ENCODE peak calls at places on chromosome 12, in four cellular contexts. Z, M, R and N are unnamed samples.

GRCh38 chr12:130775953-130776856 is 60.1 kb upstream of the RIMBP2 start:
- DNase-seq in R (peak; percentile 84), M (peak; percentile 94), Z (peak; percentile 29), N (peak; percentile 18)

GRCh38 chr12:46530373-46531056 is 157.9 kb upstream of the SLC38A2 start:
- DNase-seq in R (no peak), Z (no peak), M (no peak), N (no peak)

GRCh38 chr12:74317078-74317581 is 220.5 kb upstream of the ATXN7L3B start:
- DNase-seq in M (peak; percentile 78), Z (no peak), R (peak; percentile 66), N (no peak)

GRCh38 chr12:131473721-131474709 is 236.9 kb upstream of the SFSWAP start:
- DNase-seq in Z (no peak), R (no peak), M (peak; percentile 82), N (no peak)

GRCh38 chr12:12415886-12416285 is 59.0 kb downstream of the BORCS5 start:
- DNase-seq in R (no peak), M (no peak), Z (no peak), N (no peak)

GRCh38 chr12:76402259-76402658 is 54.0 kb upstream of the BBS10 start:
- DNase-seq in Z (no peak), R (no peak), M (no peak), N (no peak)

GRCh38 chr12:107351109-107351508 is 257.8 kb upstream of the CRY1 start:
- DNase-seq in R (no peak), M (no peak), Z (no peak), N (no peak)

GRCh38 chr12:48104531-48104930 is 1.3 kb downstream of the SENP1 start:
- DNase-seq in Z (no peak), R (no peak), M (no peak), N (no peak)

GRCh38 chr12:27555928-27556778 is 32.1 kb downstream of the PPFIBP1 start:
- DNase-seq in Z (no peak), M (no peak), R (no peak), N (no peak)

GRCh38 chr12:93223440-93224426 is 154.0 kb upstream of the NUDT4 start:
- DNase-seq in R (no peak), M (no peak), Z (no peak), N (no peak)

GRCh38 chr12:1474059-1474537 is 120.3 kb downstream of the FBXL14 start:
- DNase-seq in M (peak; percentile 52), Z (no peak), R (peak; percentile 26), N (no peak)

GRCh38 chr12:59372971-59373370 is 222.9 kb upstream of the SLC16A7 start:
- DNase-seq in R (no peak), Z (no peak), M (peak; percentile 85), N (no peak)

GRCh38 chr12:26153421-26154154 is 28.8 kb upstream of the BHLHE41 start:
- DNase-seq in Z (no peak), R (peak; percentile 14), M (no peak), N (no peak)

GRCh38 chr12:101078144-101078543 is 131.9 kb downstream of the SLC5A8 start:
- DNase-seq in Z (no peak), M (peak; percentile 64), R (no peak), N (no peak)

GRCh38 chr12:119374615-119375014 is 40.1 kb downstream of the CCDC60 start:
- DNase-seq in Z (no peak), M (no peak), R (no peak), N (no peak)

GRCh38 chr12:6461401-6462233 is 8.9 kb downstream of the VAMP1 start:
- DNase-seq in R (no peak), Z (peak; percentile 80), M (no peak), N (peak; percentile 96)

GRCh38 chr12:9673404-9674225 is 4.1 kb downstream of the CLEC2D start:
- DNase-seq in R (peak; percentile 27), M (peak; percentile 80), Z (peak; percentile 42), N (peak; percentile 56)

GRCh38 chr12:5511644-5512584 is 80.0 kb downstream of the NTF3 start:
- DNase-seq in M (peak; percentile 85), Z (peak; percentile 34), R (peak; percentile 33), N (no peak)

GRCh38 chr12:3277261-3277943 is 200.2 kb downstream of the TSPAN9 start:
- DNase-seq in M (no peak), Z (no peak), R (no peak), N (no peak)

GRCh38 chr12:1972856-1973317 is 31.4 kb downstream of the DCP1B start:
- DNase-seq in M (no peak), Z (peak; percentile 41), R (peak; percentile 87), N (no peak)

GRCh38 chr12:54428050-54429013 is 9.3 kb upstream of the ITGA5 start:
- DNase-seq in M (peak; percentile 73), R (no peak), Z (peak; percentile 28), N (no peak)

GRCh38 chr12:96241484-96242256 is 47.5 kb downstream of the ELK3 start:
- DNase-seq in M (peak; percentile 48), R (no peak), Z (peak; percentile 42), N (peak; percentile 91)

GRCh38 chr12:101839324-101840283 is 8.8 kb upstream of the GNPTAB start:
- DNase-seq in Z (peak; percentile 80), R (peak; percentile 60), M (peak; percentile 91), N (peak; percentile 64)

GRCh38 chr12:120592121-120593049 is 11.2 kb upstream of the POP5 start:
- DNase-seq in M (no peak), Z (no peak), R (no peak), N (no peak)

GRCh38 chr12:53182836-53183235 is 2.1 kb upstream of the CSAD start:
- DNase-seq in M (no peak), Z (no peak), R (no peak), N (no peak)

GRCh38 chr12:53180931-53181645 is 363 bp upstream of the CSAD start:
- DNase-seq in Z (peak; percentile 75), M (peak; percentile 93), R (peak; percentile 90), N (peak; percentile 16)

GRCh38 chr12:53179694-53180269 is 740 bp upstream of the ZNF740 start:
- DNase-seq in Z (peak; percentile 45), M (no peak), R (no peak), N (no peak)

GRCh38 chr12:53180270-53180930 is at the start of the genes CSAD and ZNF740:
- DNase-seq in Z (peak; percentile 98), R (peak; percentile 99), M (peak; percentile 100), N (peak; percentile 97)

DNA sequence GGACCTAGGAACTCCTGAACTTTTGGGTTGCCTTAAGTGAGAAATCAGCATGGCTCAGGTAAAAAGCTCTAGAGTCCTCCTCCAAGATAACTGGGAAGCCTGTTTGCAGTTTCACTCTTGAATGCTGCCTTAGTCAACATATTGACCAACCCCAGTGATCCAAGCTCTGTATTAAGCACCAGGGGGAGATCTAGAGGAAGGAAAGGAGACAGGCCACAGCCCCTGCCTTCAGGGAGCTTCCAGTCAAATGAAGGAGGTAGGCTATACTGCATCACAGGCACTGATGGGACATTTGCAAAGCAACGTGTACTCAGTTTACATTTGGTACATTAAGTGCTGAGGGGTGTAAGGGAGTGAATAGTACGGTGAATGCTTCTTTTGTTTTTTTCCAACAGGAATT is 1.2 kb upstream of the CSAD start:
- DNase-seq in M (peak; percentile 29), Z (no peak), R (no peak), N (no peak)
- H3K4me3 ChIP-seq in M (peak overlapping the region; percentile 92), Z (peak overlapping the region; percentile 83), R (peak overlapping the region; percentile 51), N (peak overlapping the region; percentile 74)

GRCh38 chr12:32024884-32025599 is 65.8 kb downstream of the RESF1 start:
- DNase-seq in R (peak; percentile 22), Z (no peak), M (no peak), N (no peak)

GRCh38 chr12:32021346-32021773 is 62.1 kb downstream of the RESF1 start:
- DNase-seq in Z (no peak), R (no peak), M (no peak), N (no peak)

GRCh38 chr12:32030151-32030550 is 70.9 kb downstream of the RESF1 start:
- DNase-seq in R (no peak), M (no peak), Z (no peak), N (no peak)

GRCh38 chr12:32027684-32028355 is 68.6 kb downstream of the RESF1 start:
- DNase-seq in R (no peak), M (no peak), Z (no peak), N (no peak)

GRCh38 chr12:32025906-32026305 is 66.7 kb downstream of the RESF1 start:
- DNase-seq in M (no peak), R (no peak), Z (peak; percentile 10), N (peak; percentile 63)
- H3K27ac ChIP-seq in M (no peak overlapping the region), R (no peak overlapping the region), Z (no peak overlapping the region), N (no peak overlapping the region)

DNA sequence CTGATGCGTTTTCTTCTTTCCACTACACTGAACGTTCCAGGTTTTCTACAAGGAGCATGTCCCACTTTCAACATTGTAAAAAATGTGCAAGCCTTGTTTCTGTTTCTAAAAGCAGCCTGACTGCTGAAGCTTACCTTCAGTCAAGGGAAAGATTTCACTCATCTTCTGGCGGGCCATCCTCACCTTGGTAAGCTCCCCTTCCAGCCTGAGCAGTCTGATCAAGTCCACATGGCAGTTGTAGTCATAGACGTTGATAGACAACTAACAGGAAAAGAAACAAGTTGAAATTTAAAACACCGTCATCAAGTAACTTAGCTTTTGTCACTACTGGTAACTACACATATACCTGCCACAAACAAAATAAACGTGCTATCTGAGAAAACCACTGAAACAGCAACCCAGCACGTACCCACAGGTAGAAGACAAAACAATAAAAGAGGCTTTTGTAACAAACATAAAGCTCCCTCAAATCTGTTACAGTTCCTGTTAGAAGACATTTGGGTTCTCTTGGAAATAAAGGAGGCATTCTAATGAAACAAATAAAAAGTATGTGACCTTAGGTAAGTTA is 11.9 kb downstream of the SART3 start:
- DNase-seq in R (no peak), M (peak; percentile 17), Z (no peak), N (no peak)
- H3K4me1 ChIP-seq in R (no peaks in the 10 kb centered on the region), M (no peaks in the 10 kb centered on the region), Z (no peaks in the 10 kb centered on the region), N (peaks cover 33% of the 10 kb centered on the region)

GRCh38 chr12:113466770-113467153 is 4.9 kb downstream of the LHX5 start:
- DNase-seq in Z (no peak), M (no peak), R (no peak), N (no peak)

GRCh38 chr12:113467514-113468364 is 3.9 kb downstream of the LHX5 start:
- DNase-seq in Z (no peak), R (peak; percentile 14), M (peak; percentile 87), N (no peak)

GRCh38 chr12:113464852-113465719 is 6.6 kb downstream of the LHX5 start:
- DNase-seq in Z (no peak), M (peak; percentile 75), R (peak; percentile 17), N (no peak)

GRCh38 chr12:113467154-113467513 is 4.5 kb downstream of the LHX5 start:
- DNase-seq in R (peak; percentile 9), M (no peak), Z (no peak), N (no peak)

DNA sequence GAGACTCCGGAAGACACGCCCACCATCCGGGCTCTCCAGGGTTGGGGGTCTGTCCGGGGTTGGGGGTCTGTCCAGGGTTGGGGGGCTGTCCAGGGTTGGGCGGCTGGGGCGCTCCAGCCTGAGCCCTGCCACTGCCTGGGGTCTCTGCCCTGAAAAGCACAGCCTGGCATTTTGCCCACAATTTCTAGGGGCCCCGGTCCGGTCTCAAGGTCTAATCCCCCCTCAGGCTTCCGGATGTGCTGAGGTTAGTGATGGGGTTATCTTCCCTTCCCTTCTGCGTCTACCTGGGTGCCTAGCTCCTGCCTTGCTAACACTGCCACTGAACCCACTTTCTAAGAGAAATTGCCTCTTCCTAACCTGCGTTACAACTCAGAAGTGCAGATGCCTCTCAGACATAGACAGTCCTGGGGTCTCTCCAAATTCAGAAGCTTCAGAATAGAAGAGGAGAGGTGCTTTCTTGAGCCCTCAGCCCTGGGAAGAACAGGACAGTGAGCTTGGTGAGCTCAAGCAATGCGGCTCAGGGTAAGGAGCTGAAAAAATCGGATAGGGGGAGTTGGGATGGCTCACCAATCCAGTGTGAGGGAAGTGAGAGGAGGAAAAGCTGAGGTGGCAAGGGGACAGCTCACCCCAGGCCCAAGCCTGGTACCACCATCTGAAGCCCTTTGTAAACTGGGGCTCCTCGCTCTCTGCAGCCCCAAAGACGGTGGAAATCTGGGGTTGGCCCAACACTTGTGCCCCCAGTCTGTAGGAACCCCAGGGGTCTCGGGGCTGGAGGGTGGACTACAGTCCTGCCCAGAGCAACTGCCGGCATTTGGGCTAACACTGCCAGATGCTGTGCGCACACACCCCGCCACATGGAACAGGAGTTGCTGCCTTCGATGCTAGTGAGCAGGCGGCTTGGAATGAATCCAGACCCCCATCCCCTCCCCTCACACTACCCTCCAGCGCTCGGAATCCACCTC is 5.6 kb downstream of the LHX5 start:
- DNase-seq in R (peak; percentile 16), Z (no peak), M (peak; percentile 79), N (no peak)
- H3K4me3 ChIP-seq in R (no peak overlapping the region), Z (no peak overlapping the region), M (no peak overlapping the region), N (no peak overlapping the region)